ENCODE peak calls at places on chromosome 10, in nine cellular contexts. O is body of pancreas, M is heart left ventricle, F is AG10803, T is lower leg skin, D is hepatocyte, X is cardiac fibroblast, U is IMR-90, I is cardiac muscle cell. Y is an unnamed sample.

GRCh38 chr10:131725736-131726459 is 174.9 kb upstream of the PPP2R2D start:
- DNase-seq in T (no peak), D (no peak), F (no peak), I (no peak), X (no peak), U (no peak), M (no peak), O (no peak), Y (no peak)

GRCh38 chr10:100346351-100346764 is 675 bp upstream of the SCD start:
- DNase-seq in T (no peak), D (peak), U (peak), I (peak), O (peak), M (peak), F (peak), X (peak), Y (peak)

GRCh38 chr10:114265392-114266053 is 26.5 kb downstream of the VWA2 start:
- DNase-seq in U (no peak), M (peak), T (peak), D (no peak), I (peak), X (peak), F (peak), O (no peak), Y (no peak)

GRCh38 chr10:58853668-58854067 is 322.8 kb upstream of the PHYHIPL start:
- DNase-seq in D (no peak), X (no peak), T (no peak), M (no peak), U (no peak), O (no peak), I (no peak), F (no peak), Y (no peak)

GRCh38 chr10:101588879-101589278 is 758 bp downstream of the DPCD start:
- DNase-seq in X (peak), O (no peak), T (no peak), D (peak), M (no peak), I (peak), F (peak), U (peak), Y (peak)

GRCh38 chr10:22655312-22655973 is 58.9 kb downstream of the PIP4K2A start:
- DNase-seq in D (peak), F (peak), I (peak), O (no peak), U (peak), M (no peak), T (no peak), X (peak), Y (peak)

GRCh38 chr10:44197646-44198045 is 187.3 kb downstream of the CXCL12 start:
- DNase-seq in U (no peak), O (no peak), D (no peak), I (no peak), T (no peak), X (no peak), F (no peak), M (no peak), Y (no peak)

GRCh38 chr10:121637437-121637836 is 39.2 kb upstream of the FGFR2 start:
- DNase-seq in U (no peak), F (no peak), M (no peak), I (no peak), X (no peak), T (no peak), D (no peak), O (no peak), Y (no peak)

GRCh38 chr10:29951441-29951931 is 107.9 kb downstream of the JCAD start:
- DNase-seq in D (no peak), O (peak), X (peak), F (no peak), I (peak), M (no peak), T (no peak), U (peak), Y (peak)

GRCh38 chr10:110077436-110078120 is 69.8 kb downstream of the ADD3 start:
- DNase-seq in M (no peak), O (no peak), U (no peak), D (no peak), T (no peak), F (peak), I (peak), X (peak), Y (peak)

GRCh38 chr10:124605001-124605370 is 139.2 kb downstream of the FAM53B start:
- DNase-seq in O (no peak), F (no peak), U (no peak), D (no peak), I (no peak), M (peak), X (no peak), T (no peak), Y (no peak)

GRCh38 chr10:121311812-121312443 is 286.3 kb downstream of the FGFR2 start:
- DNase-seq in X (no peak), U (no peak), F (no peak), I (no peak), O (no peak), T (no peak), D (no peak), M (no peak), Y (no peak)

GRCh38 chr10:69220041-69220451 is at the start of gene HKDC1:
- DNase-seq in X (no peak), I (no peak), O (peak), U (no peak), D (peak), F (no peak), M (no peak), T (no peak), Y (no peak)

GRCh38 chr10:45398595-45398994 is 24.6 kb downstream of the ALOX5 start:
- DNase-seq in I (no peak), O (no peak), D (no peak), M (no peak), X (no peak), F (no peak), T (no peak), U (no peak), Y (no peak)

GRCh38 chr10:17073720-17074547 is 55.7 kb downstream of the CUBN start:
- DNase-seq in X (no peak), F (no peak), D (no peak), T (no peak), I (no peak), M (no peak), U (no peak), O (no peak), Y (peak)

GRCh38 chr10:61758440-61758839 is 95.7 kb downstream of the CABCOCO1 start:
- DNase-seq in M (no peak), U (peak), T (no peak), X (peak), F (peak), D (no peak), O (no peak), I (peak), Y (peak)

GRCh38 chr10:34313353-34313752 is 501.7 kb downstream of the PARD3 start:
- DNase-seq in X (no peak), U (peak), I (no peak), T (no peak), D (no peak), F (no peak), M (no peak), O (no peak), Y (no peak)

GRCh38 chr10:112388548-112388947 is 14.6 kb downstream of the ACSL5 start:
- DNase-seq in U (no peak), F (no peak), X (no peak), T (no peak), D (no peak), O (no peak), I (no peak), M (no peak), Y (no peak)

GRCh38 chr10:9823268-9823930 is 1194.3 kb upstream of the CELF2 start:
- DNase-seq in O (no peak), T (no peak), F (no peak), X (no peak), I (no peak), M (no peak), D (no peak), U (peak), Y (no peak)

GRCh38 chr10:43057831-43058340 is 19.0 kb upstream of the RET start:
- DNase-seq in F (no peak), D (no peak), X (no peak), T (no peak), I (no peak), O (no peak), M (peak), U (no peak), Y (no peak)

GRCh38 chr10:84195044-84195830 is 900 bp downstream of the CDHR1 start:
- DNase-seq in M (no peak), X (no peak), D (no peak), U (no peak), T (no peak), O (no peak), I (no peak), F (no peak), Y (no peak)

GRCh38 chr10:116385994-116386809 is 41.4 kb upstream of the PNLIPRP3 start:
- DNase-seq in I (peak), F (peak), T (no peak), X (peak), U (peak), O (no peak), M (no peak), D (peak), Y (peak)

GRCh38 chr10:126904807-126905686 is at the start of gene DOCK1:
- DNase-seq in O (peak), I (peak), F (peak), U (peak), M (peak), D (peak), T (peak), X (peak), Y (peak)

GRCh38 chr10:43255644-43256431 is 11.0 kb downstream of the RASGEF1A start:
- DNase-seq in M (peak), U (no peak), F (no peak), T (peak), D (peak), I (peak), O (no peak), X (peak), Y (peak)

GRCh38 chr10:91907914-91908357 is 1.4 kb downstream of the FGFBP3 start:
- DNase-seq in I (no peak), F (no peak), M (no peak), T (no peak), O (no peak), X (no peak), U (no peak), D (peak), Y (no peak)

GRCh38 chr10:125151170-125151823 is 9.1 kb downstream of the CTBP2 start:
- DNase-seq in T (no peak), M (no peak), I (no peak), X (no peak), O (no peak), U (no peak), D (no peak), F (no peak), Y (no peak)

GRCh38 chr10:114042895-114043531 is 653 bp upstream of the ADRB1 start:
- DNase-seq in O (peak), T (no peak), X (no peak), M (peak), F (no peak), I (no peak), D (peak), U (peak), Y (peak)

GRCh38 chr10:83165164-83165563 is 974.1 kb upstream of the GHITM start:
- DNase-seq in U (no peak), M (no peak), D (no peak), O (peak), T (no peak), I (no peak), F (no peak), X (no peak), Y (no peak)

GRCh38 chr10:119090026-119090808 is 9.6 kb upstream of the EIF3A start:
- DNase-seq in T (no peak), F (no peak), D (no peak), X (no peak), U (no peak), M (no peak), O (no peak), I (no peak), Y (no peak)
- H3K4me3 ChIP-seq in T (no peak), F (no peak), D (no peak), X (no peak), U (no peak), M (no peak), O (no peak), I (no peak), Y (no peak)

GRCh38 chr10:70458329-70459060 is 17.0 kb upstream of the NODAL start:
- DNase-seq in F (peak), M (peak), T (no peak), I (peak), U (peak), D (peak), O (peak), X (peak), Y (peak)
- TF ChIP-seq CTCF in F (no peak), M (no peak), T (no peak), I (no peak), U (no peak), D (no peak), O (no peak), X (no peak), Y (no peak)

GRCh38 chr10:31464552-31464951 is 145.5 kb downstream of the ZEB1 start:
- DNase-seq in I (no peak), O (no peak), U (no peak), X (no peak), M (no peak), F (no peak), D (no peak), T (no peak), Y (no peak)

GRCh38 chr10:31468536-31468859 is 149.5 kb downstream of the ZEB1 start:
- DNase-seq in F (no peak), U (no peak), O (no peak), X (no peak), M (no peak), I (no peak), D (no peak), T (no peak), Y (no peak)

GRCh38 chr10:31467791-31468535 is 148.9 kb downstream of the ZEB1 start:
- DNase-seq in O (peak), M (peak), T (no peak), I (no peak), F (no peak), X (peak), U (no peak), D (peak), Y (peak)

GRCh38 chr10:31466313-31466712 is 147.3 kb downstream of the ZEB1 start:
- DNase-seq in D (no peak), I (no peak), O (no peak), F (no peak), X (peak), T (no peak), U (no peak), M (no peak), Y (no peak)
- H3K4me3 ChIP-seq in D (no peak), I (no peak), O (no peak), F (no peak), X (no peak), T (no peak), U (no peak), M (no peak), Y (no peak)

GRCh38 chr10:129032626-129033353 is 434.3 kb upstream of the MGMT start:
- DNase-seq in X (no peak), O (no peak), D (no peak), F (no peak), T (no peak), U (no peak), I (no peak), M (no peak), Y (no peak)

GRCh38 chr10:129033790-129034272 is 433.2 kb upstream of the MGMT start:
- DNase-seq in I (no peak), U (no peak), T (no peak), D (no peak), F (no peak), O (no peak), X (no peak), M (no peak), Y (no peak)

GRCh38 chr10:129033354-129033729 is 433.7 kb upstream of the MGMT start:
- DNase-seq in D (no peak), F (no peak), X (no peak), T (no peak), M (no peak), I (no peak), O (no peak), U (no peak), Y (no peak)

GRCh38 chr10:129028425-129028824 is 438.6 kb upstream of the MGMT start:
- DNase-seq in U (no peak), X (no peak), T (no peak), D (no peak), F (no peak), O (no peak), M (no peak), I (no peak), Y (no peak)

DNA sequence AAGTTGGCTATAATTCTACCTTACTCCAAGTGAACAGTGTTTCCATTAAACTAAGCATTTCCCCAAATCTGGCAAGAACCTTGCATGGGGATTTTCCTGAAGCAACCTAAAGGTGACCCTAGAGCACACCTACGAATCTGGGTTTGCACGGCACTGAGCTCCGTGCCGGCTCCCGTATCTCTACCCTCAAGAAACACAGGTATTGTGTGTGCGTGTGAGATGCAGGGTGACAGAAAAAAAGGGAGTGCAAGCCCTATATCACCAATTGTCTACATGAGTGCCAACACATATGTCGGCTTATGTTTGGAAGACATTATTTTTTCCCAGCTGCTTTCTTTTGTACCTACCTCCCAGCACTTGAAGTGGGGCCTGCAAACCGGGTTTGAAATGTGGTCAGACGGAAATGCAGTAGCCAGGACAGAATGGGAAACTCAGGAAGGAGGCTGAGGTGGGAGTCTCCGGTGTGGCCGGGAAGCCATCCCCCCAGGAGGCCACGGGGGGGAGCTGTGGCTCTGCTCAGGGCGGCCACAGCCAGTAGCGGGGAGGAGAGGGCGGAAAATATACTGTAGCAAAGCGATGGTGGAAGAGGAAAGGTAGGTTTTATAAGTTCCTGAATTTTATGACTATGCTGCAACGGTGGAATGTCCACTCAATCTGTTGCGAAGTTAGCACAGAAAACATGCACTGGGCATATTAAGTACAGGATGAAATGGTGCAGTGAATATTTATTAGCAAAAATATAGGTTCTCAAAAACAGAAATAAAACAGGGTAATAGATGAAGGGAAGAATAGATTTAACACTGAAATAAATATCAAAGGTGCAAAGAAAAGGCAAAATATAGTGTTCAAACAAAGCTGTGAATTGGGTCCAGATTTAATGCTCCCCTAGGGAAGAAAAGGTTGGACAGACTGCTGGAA is 435.5 kb upstream of the MGMT start:
- DNase-seq in M (peak), D (peak), T (no peak), O (peak), U (peak), F (peak), X (peak), I (peak), Y (peak)
- TF ChIP-seq CTCF in M (peak), D (peak), T (peak), O (peak), U (peak), F (peak), X (peak), I (peak), Y (peak)

GRCh38 chr10:7971949-7972348 is 82.5 kb upstream of the GATA3 start:
- DNase-seq in O (no peak), I (no peak), M (no peak), T (no peak), X (no peak), U (no peak), F (no peak), D (no peak), Y (no peak)
- H3K4me3 ChIP-seq in O (no peak), I (no peak), M (no peak), T (no peak), X (no peak), U (no peak), F (no peak), D (no peak), Y (no peak)

GRCh38 chr10:52368725-52369124 is 54.6 kb downstream of the DKK1 start:
- DNase-seq in D (no peak), M (no peak), X (no peak), I (no peak), T (no peak), O (peak), U (no peak), F (no peak), Y (no peak)
- TF ChIP-seq CTCF in D (no peak), M (no peak), X (no peak), I (no peak), T (no peak), O (peak), U (no peak), F (no peak), Y (no peak)

DNA sequence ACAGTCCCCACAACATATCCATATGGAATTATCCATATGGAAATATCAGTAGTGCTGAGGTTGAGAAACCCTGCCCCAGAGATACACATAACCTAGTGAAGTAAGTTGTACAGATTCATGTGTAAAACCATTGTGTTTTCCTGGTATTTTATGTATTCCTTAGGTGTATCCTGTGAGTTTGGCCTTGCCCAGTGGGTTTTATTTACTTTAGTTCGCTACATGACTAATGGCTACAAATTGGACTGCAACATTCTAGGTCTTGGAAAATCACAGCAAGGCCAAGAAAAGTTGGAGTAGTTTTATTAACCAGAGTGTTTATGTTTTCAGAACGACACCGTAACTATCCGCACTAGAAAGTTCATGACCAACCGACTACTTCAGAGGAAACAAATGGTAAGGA is 1.4 kb downstream of the RPS24 start:
- DNase-seq in M (no peak), F (no peak), O (no peak), X (no peak), T (no peak), I (no peak), D (no peak), U (peak), Y (no peak)
- H3K4me3 ChIP-seq in M (no peak), F (peak), O (no peak), X (peak), T (no peak), I (peak), D (peak), U (peak), Y (peak)

GRCh38 chr10:88693392-88694020 is 12.5 kb upstream of the LIPK start:
- DNase-seq in O (no peak), D (no peak), T (no peak), F (peak), I (peak), X (peak), U (no peak), M (no peak), Y (peak)
- TF ChIP-seq CTCF in O (no peak), D (peak), T (no peak), F (peak), I (peak), X (peak), U (peak), M (peak), Y (peak)

DNA sequence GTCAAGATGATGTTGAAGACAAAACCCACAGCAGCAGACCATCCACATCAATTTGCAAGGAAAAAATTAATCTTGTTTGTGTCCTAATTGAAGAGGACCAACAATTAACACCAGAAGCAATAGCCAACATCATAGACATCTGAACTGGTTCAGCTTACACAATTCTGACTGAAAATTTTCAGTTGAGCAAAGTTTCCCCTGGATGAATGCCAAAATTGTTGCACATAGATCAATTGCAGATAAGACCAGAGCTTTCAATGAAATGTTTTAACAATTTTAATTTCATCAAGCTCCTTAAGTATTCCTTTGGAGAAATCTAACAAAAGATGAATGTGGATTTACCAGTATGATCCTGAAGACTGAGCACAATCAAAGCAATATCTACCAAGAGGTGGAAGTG is 168.6 kb downstream of the CTNNA3 start:
- DNase-seq in O (no peak), T (no peak), D (no peak), F (no peak), I (peak), U (no peak), X (peak), M (no peak), Y (no peak)
- H3K4me3 ChIP-seq in O (no peak), T (no peak), D (no peak), F (no peak), I (no peak), U (no peak), X (no peak), M (no peak), Y (no peak)

Y was measured in fibroblast of pulmonary artery.